ENCODE peak calls at places on chromosomes 3 and 15, in six cellular contexts. I is skeletal muscle cell; L is Kasumi-1; V is activated T-helper 2 cell treated with anti-CD3 and anti-CD28 coated beads, Interferon-gamma antibody, Interleukin-2, Interleukin-4, amounts not matched to agents 10 μg/mL and 5 μg/mL and 100 μg/mL, durations not matched to agents 14 hours and 24 hours and 36 hours; G is uterus; A is HCT116. P is an unnamed sample.

GRCh38 chr3:139378587-139378986 is 10.9 kb downstream of the COPB2 start:
- DNase-seq in L (no peak), A (no peak), I (no peak), V (no peak), G (no peak), P (no peak)

GRCh38 chr3:178421069-178421468 is 115.2 kb upstream of the KCNMB2 start:
- DNase-seq in I (no peak), G (no peak), A (no peak), L (no peak), V (no peak), P (no peak)

GRCh38 chr15:90571063-90571541 is 41.4 kb downstream of the CRTC3 start:
- DNase-seq in G (no peak), L (no peak), A (peak), I (no peak), V (no peak), P (no peak)

GRCh38 chr15:100026041-100026440 is 292.8 kb upstream of the LYSMD4 start:
- DNase-seq in L (no peak), I (no peak), G (no peak), A (no peak), V (no peak), P (no peak)

GRCh38 chr15:58918239-58918638 is 15.2 kb downstream of the SLTM start:
- DNase-seq in A (no peak), I (no peak), G (no peak), L (no peak), V (no peak), P (no peak)

GRCh38 chr3:177547953-177548352 is 350.7 kb upstream of the TBL1XR1 start:
- DNase-seq in G (no peak), L (no peak), I (no peak), V (no peak), A (no peak), P (no peak)

GRCh38 chr3:101865751-101866509 is 16.6 kb downstream of the NFKBIZ start:
- DNase-seq in V (no peak), L (no peak), G (no peak), I (no peak), A (peak), P (no peak)

GRCh38 chr3:100129944-100130343 is 15.6 kb upstream of the FILIP1L start:
- DNase-seq in L (peak), A (no peak), V (no peak), G (no peak), I (no peak), P (no peak)

GRCh38 chr15:64082757-64083156 is 10.9 kb downstream of the CIAO2A start:
- DNase-seq in G (no peak), V (no peak), A (no peak), L (no peak), I (no peak), P (no peak)

GRCh38 chr3:114356084-114357009 is 62.5 kb downstream of the TIGIT start:
- DNase-seq in A (no peak), L (no peak), I (no peak), V (no peak), G (no peak), P (no peak)

GRCh38 chr15:51737538-51738305 is at the start of gene LYSMD2:
- DNase-seq in L (peak), G (peak), I (no peak), V (peak), A (no peak), P (peak)

GRCh38 chr3:9149566-9149965 is 99.9 kb downstream of the SRGAP3 start:
- DNase-seq in V (no peak), A (no peak), I (no peak), G (no peak), L (no peak), P (no peak)

GRCh38 chr3:69058180-69058946 is 6.2 kb upstream of the TMF1 start:
- DNase-seq in A (no peak), L (peak), V (no peak), I (no peak), G (no peak), P (no peak)

GRCh38 chr15:93467327-93467726 is 378.3 kb upstream of the RGMA start:
- DNase-seq in I (no peak), A (no peak), V (no peak), G (peak), L (no peak), P (peak)

GRCh38 chr3:107904536-107905066 is 186.2 kb downstream of the CD47 start:
- DNase-seq in I (no peak), V (no peak), L (no peak), A (no peak), G (no peak), P (no peak)

GRCh38 chr3:139830817-139831216 is 104.2 kb upstream of the CLSTN2 start:
- DNase-seq in A (no peak), V (no peak), I (no peak), G (peak), L (no peak), P (peak)

GRCh38 chr15:42140383-42141070 is 15.9 kb downstream of the PLA2G4F start:
- DNase-seq in I (no peak), L (no peak), A (no peak), V (no peak), G (no peak), P (no peak)

GRCh38 chr15:25905140-25905539 is 42.0 kb upstream of the ATP10A start:
- DNase-seq in G (no peak), I (peak), L (no peak), V (no peak), A (no peak), P (no peak)

GRCh38 chr15:36406366-36406765 is 173.1 kb upstream of the CDIN1 start:
- DNase-seq in I (no peak), A (no peak), L (no peak), V (no peak), G (no peak), P (no peak)

GRCh38 chr15:92914768-92915221 is 14.7 kb downstream of the CHD2 start:
- DNase-seq in V (no peak), I (no peak), L (peak), A (no peak), G (no peak), P (no peak)

GRCh38 chr15:33742807-33743206 is 225.5 kb upstream of the CHRM5 start:
- DNase-seq in I (no peak), V (no peak), L (no peak), G (no peak), A (no peak), P (no peak)

GRCh38 chr3:71030748-71031147 is 552.8 kb downstream of the FOXP1 start:
- DNase-seq in V (no peak), G (no peak), L (no peak), A (no peak), I (no peak), P (no peak)

GRCh38 chr3:10015476-10015904 is 10.7 kb upstream of the FANCD2 start:
- DNase-seq in V (no peak), G (peak), I (peak), L (peak), A (no peak), P (peak)

GRCh38 chr3:129359102-129359461 is 69.4 kb downstream of the EFCAB12 start:
- DNase-seq in I (no peak), L (no peak), G (no peak), V (no peak), A (no peak), P (no peak)

GRCh38 chr15:95912728-95913127 is 417.8 kb upstream of the NR2F2 start:
- DNase-seq in V (no peak), L (no peak), I (no peak), A (no peak), G (no peak), P (no peak)

GRCh38 chr3:34582054-34582453 is 783.6 kb downstream of the PDCD6IP start:
- DNase-seq in I (no peak), L (no peak), G (no peak), A (no peak), V (no peak), P (no peak)

GRCh38 chr15:66730168-66731014 is 28.4 kb downstream of the SMAD6 start:
- DNase-seq in L (no peak), A (no peak), I (no peak), G (no peak), V (no peak), P (no peak)

GRCh38 chr15:80246425-80246894 is 5.6 kb downstream of the CTXND1 start:
- DNase-seq in L (no peak), I (no peak), V (no peak), A (no peak), G (no peak), P (no peak)

GRCh38 chr3:194031867-194032635 is 103.9 kb upstream of the HES1 start:
- DNase-seq in I (no peak), V (no peak), A (no peak), G (no peak), L (no peak), P (no peak)

P was measured in heart right ventricle.